ENCODE peak calls at places on chromosomes 5 and 9, in eight cellular contexts. A is H1; N is astrocyte; X is body of pancreas; O is CD8-positive, alpha-beta T cell; K is cardiac muscle cell; C is kidney; P is thoracic aorta. H is an unnamed sample. For H3K4me1, the result is how much of the 10 kb centered on the place peaks cover.

GRCh38 chr5:96626956-96627355 is 35.2 kb upstream of the CAST start:
- DNase-seq in A (no peak), N (peak), X (no peak), O (no peak), K (no peak), C (no peak), P (no peak), H (no peak)

GRCh38 chr9:98192503-98193335 is at the start of gene CORO2A:
- DNase-seq in A (peak), N (peak), X (peak), O (peak), K (peak), C (peak), P (no peak), H (peak)

GRCh38 chr5:96079962-96080361 is 118.3 kb upstream of the ELL2 start:
- DNase-seq in A (no peak), N (no peak), X (no peak), O (no peak), K (no peak), C (no peak), P (no peak), H (no peak)

GRCh38 chr9:21252727-21253547 is 13.1 kb upstream of the IFNA14 start:
- DNase-seq in A (no peak), N (peak), X (peak), O (no peak), K (peak), C (peak), P (no peak), H (peak)

GRCh38 chr5:127092690-127093089 is 19.4 kb upstream of the C5orf63 start:
- DNase-seq in A (no peak), N (peak), X (no peak), O (no peak), K (peak), C (no peak), P (no peak), H (no peak)

GRCh38 chr5:138032028-138032571 is 779 bp downstream of the FAM13B start:
- DNase-seq in A (peak), N (peak), X (peak), O (no peak), K (peak), C (peak), P (peak), H (peak)

GRCh38 chr9:113598451-113598850 is 134.9 kb downstream of the RGS3 start:
- DNase-seq in A (no peak), N (no peak), X (no peak), O (no peak), K (no peak), C (peak), P (no peak), H (no peak)

GRCh38 chr5:176822426-176823075 is 12.2 kb downstream of the UNC5A start:
- DNase-seq in A (no peak), N (peak), X (no peak), O (no peak), K (no peak), C (no peak), P (no peak), H (no peak)

GRCh38 chr9:14452539-14452938 is 138.6 kb upstream of the NFIB start:
- DNase-seq in A (no peak), N (no peak), X (no peak), O (no peak), K (no peak), C (no peak), P (no peak), H (no peak)

GRCh38 chr9:5352637-5353248 is 13.1 kb upstream of the RLN1 start:
- DNase-seq in A (no peak), N (no peak), X (no peak), O (no peak), K (no peak), C (no peak), P (no peak), H (peak)
- H3K4me1 ChIP-seq in A (under half), N (under half), X (under half), O (under half), K (under half), C (under half), P (under half), H (under half)

DNA sequence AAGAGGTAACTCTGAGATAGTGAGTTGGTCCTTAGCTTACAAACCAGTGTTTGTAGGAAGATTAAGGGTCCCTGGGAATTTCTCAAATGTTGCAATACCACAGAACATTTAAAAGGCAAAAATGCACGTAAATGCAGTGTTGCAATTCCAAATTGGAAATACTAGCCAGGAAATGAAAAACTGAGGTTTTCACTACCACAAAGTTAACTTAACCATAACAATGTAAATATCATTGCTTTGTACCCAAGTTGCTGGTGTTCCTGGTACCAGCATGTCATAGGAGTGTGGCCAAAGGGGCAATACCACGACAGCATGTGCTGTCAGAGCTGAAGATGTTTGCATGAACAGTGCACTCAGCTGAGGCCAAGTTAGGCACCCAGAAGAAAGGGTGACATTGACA is 382.9 kb downstream of the GLIS3 start:
- DNase-seq in A (no peak), N (peak), X (no peak), O (no peak), K (no peak), C (no peak), P (no peak), H (no peak)
- H3K4me1 ChIP-seq in A (under half), N (under half), X (under half), O (under half), K (under half), C (under half), P (under half), H (under half)

GRCh38 chr9:136341042-136341655 is 13.8 kb downstream of the GPSM1 start:
- DNase-seq in A (no peak), N (no peak), X (peak), O (no peak), K (no peak), C (no peak), P (no peak), H (no peak)
- H3K4me1 ChIP-seq in A (under half), N (under half), X (half or more), O (under half), K (under half), C (under half), P (under half), H (under half)

DNA sequence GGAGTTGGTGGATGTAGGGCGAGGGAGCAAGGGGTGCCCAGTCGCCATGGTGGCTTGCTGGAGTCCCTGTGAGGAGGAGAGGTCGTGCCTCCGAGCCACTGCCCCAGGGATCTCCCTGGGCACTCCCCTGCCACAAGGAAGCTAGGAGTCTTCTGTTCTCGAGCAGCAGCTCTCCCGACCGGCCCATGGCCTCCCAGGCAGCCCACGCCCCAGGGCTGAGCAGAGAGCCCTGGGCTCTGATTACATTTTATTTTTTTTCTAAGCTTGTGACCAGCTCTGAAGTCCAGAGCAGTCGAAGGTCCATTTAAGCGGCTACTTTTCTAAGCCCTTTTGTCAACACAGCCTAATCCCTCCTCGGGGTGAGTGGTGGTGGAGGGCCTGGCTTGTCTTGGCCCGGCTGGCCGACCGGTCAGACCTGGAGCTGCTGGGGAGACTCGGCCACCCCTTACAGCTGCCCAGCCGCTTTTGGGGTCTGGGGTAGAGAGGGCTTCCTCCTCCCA is 2.1 kb downstream of the RXRA start:
- DNase-seq in A (no peak), N (no peak), X (no peak), O (no peak), K (peak), C (peak), P (no peak), H (no peak)
- H3K4me1 ChIP-seq in A (under half), N (under half), X (half or more), O (under half), K (half or more), C (half or more), P (half or more), H (under half)

DNA sequence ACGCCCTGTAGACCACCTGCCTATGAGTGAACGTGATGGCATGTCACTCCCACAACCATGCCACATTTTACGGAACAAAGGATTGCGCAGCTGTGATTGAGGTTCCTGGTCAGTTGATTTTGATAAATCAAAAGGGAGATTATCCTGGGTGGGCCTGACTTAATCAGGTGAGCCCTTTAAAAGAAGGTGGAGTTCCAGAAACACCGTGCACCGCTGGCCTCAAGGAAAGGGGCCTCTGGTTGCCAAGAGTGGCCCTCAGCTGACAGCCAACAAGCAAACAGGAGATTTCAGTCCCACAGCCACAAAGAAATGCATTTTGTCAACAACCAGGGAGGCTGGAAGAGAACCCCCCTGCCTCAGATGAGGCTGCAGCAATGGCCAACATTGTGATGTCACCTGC is 19.0 kb downstream of the TRIM7 start:
- DNase-seq in A (no peak), N (no peak), X (no peak), O (no peak), K (no peak), C (no peak), P (no peak), H (no peak)
- H3K4me1 ChIP-seq in A (under half), N (under half), X (under half), O (under half), K (under half), C (under half), P (under half), H (under half)

GRCh38 chr9:34219421-34219820 is 40.6 kb downstream of the UBAP1 start:
- DNase-seq in A (no peak), N (no peak), X (no peak), O (no peak), K (no peak), C (no peak), P (no peak), H (no peak)

GRCh38 chr9:34224349-34224748 is 45.5 kb downstream of the UBAP1 start:
- DNase-seq in A (no peak), N (no peak), X (no peak), O (no peak), K (no peak), C (no peak), P (no peak), H (no peak)

GRCh38 chr9:34218452-34218851 is 39.6 kb downstream of the UBAP1 start:
- DNase-seq in A (no peak), N (no peak), X (no peak), O (no peak), K (no peak), C (no peak), P (no peak), H (no peak)

GRCh38 chr9:34216325-34216724 is 37.5 kb downstream of the UBAP1 start:
- DNase-seq in A (no peak), N (no peak), X (no peak), O (no peak), K (no peak), C (no peak), P (no peak), H (no peak)

DNA sequence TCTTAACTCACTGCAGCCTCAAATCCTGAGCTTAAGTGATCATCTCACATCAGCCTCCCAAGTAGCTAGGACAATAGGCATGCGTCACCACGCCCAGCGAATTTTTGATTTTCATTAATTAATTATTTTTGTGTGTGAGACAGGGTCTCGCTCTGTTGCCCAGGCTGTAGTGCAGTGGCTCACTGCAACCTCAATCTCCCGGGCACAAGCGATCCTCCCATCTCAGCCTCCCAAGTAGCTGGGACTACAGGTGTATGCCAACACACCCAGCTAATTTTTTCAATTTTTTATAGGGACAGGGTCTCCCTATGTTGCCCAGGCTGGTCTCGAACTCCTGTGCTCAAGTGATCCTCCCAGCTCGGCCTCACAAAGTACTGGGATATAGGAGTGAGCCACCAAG is 41.4 kb downstream of the UBAP1 start:
- DNase-seq in A (no peak), N (no peak), X (no peak), O (no peak), K (no peak), C (no peak), P (no peak), H (no peak)
- H3K4me1 ChIP-seq in A (under half), N (under half), X (under half), O (under half), K (under half), C (under half), P (under half), H (under half)

GRCh38 chr9:37033141-37033540 is 927 bp downstream of the PAX5 start:
- DNase-seq in A (no peak), N (no peak), X (no peak), O (no peak), K (no peak), C (no peak), P (no peak), H (no peak)

GRCh38 chr9:37034320-37034937 is 361 bp upstream of the PAX5 start:
- DNase-seq in A (no peak), N (no peak), X (no peak), O (no peak), K (peak), C (no peak), P (no peak), H (no peak)

GRCh38 chr9:37034938-37035471 is 937 bp upstream of the PAX5 start:
- DNase-seq in A (no peak), N (no peak), X (no peak), O (no peak), K (no peak), C (no peak), P (no peak), H (no peak)

GRCh38 chr9:37032713-37033112 is 1.4 kb downstream of the PAX5 start:
- DNase-seq in A (no peak), N (no peak), X (no peak), O (no peak), K (no peak), C (no peak), P (no peak), H (no peak)

GRCh38 chr9:37033753-37034319 is at the start of gene PAX5:
- DNase-seq in A (no peak), N (no peak), X (no peak), O (no peak), K (no peak), C (no peak), P (no peak), H (no peak)
- H3K4me1 ChIP-seq in A (under half), N (under half), X (half or more), O (half or more), K (under half), C (under half), P (under half), H (half or more)

GRCh38 chr5:136053336-136054121 is 24.7 kb downstream of the TGFBI start:
- DNase-seq in A (no peak), N (peak), X (no peak), O (no peak), K (no peak), C (no peak), P (peak), H (no peak)

GRCh38 chr5:136055612-136056302 is 27.0 kb downstream of the TGFBI start:
- DNase-seq in A (no peak), N (no peak), X (no peak), O (no peak), K (no peak), C (no peak), P (no peak), H (no peak)

GRCh38 chr5:136052692-136053335 is 24.0 kb downstream of the TGFBI start:
- DNase-seq in A (no peak), N (no peak), X (no peak), O (no peak), K (no peak), C (no peak), P (no peak), H (no peak)

GRCh38 chr5:136056336-136056735 is 27.5 kb downstream of the TGFBI start:
- DNase-seq in A (no peak), N (no peak), X (no peak), O (no peak), K (no peak), C (no peak), P (no peak), H (no peak)

DNA sequence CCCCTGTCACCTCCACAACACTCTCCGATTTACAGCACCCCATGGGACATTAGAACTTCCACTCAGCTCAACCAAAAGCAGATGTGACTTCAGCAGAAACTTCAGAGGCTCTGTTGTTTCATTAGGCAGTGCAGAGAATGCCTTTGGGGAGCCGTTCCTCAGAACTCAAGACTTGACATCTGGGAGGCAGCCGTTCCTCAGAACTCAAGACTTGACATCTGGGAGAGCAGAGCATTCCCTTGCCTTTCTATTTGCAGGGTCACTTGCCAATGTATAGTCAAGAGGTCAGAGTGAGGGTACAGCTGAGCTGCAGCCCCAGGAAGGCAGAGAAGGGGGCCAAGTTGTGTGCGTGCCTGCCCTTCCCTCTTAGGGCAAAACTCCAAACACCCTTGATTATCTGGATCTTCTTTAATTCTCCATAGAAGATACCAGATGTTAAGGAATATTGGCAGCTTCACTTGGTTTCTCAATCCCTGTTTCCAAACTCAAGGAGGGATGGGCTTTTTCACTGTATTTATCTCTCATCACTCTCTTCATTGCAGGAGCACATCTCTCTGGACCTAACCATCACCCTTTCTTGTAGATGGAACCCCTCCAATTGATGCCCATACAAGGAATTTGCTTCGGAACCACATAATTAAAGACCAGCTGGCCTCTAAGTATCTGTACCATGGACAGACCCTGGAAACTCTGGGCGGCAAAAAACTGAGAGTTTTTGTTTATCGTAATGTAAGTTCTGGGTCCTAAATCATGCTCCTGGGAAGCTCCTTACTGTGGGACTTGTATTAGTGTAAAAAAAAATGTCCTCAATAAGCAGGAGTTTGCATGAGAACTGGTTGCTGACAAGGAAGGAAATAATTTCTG is 25.6 kb downstream of the TGFBI start:
- DNase-seq in A (no peak), N (no peak), X (no peak), O (no peak), K (no peak), C (no peak), P (no peak), H (no peak)
- H3K4me1 ChIP-seq in A (under half), N (half or more), X (under half), O (under half), K (under half), C (under half), P (half or more), H (under half)

GRCh38 chr9:19033015-19033414 is at the start of gene SAXO1:
- DNase-seq in A (no peak), N (no peak), X (no peak), O (no peak), K (no peak), C (no peak), P (no peak), H (no peak)

GRCh38 chr9:19028835-19029451 is 4.1 kb downstream of the SAXO1 start:
- DNase-seq in A (no peak), N (peak), X (peak), O (no peak), K (peak), C (no peak), P (no peak), H (peak)

GRCh38 chr9:19027825-19028224 is 5.2 kb downstream of the SAXO1 start:
- DNase-seq in A (no peak), N (no peak), X (no peak), O (no peak), K (no peak), C (peak), P (no peak), H (no peak)

GRCh38 chr9:19032411-19032810 is 598 bp downstream of the SAXO1 start:
- DNase-seq in A (no peak), N (no peak), X (no peak), O (no peak), K (no peak), C (no peak), P (no peak), H (no peak)

DNA sequence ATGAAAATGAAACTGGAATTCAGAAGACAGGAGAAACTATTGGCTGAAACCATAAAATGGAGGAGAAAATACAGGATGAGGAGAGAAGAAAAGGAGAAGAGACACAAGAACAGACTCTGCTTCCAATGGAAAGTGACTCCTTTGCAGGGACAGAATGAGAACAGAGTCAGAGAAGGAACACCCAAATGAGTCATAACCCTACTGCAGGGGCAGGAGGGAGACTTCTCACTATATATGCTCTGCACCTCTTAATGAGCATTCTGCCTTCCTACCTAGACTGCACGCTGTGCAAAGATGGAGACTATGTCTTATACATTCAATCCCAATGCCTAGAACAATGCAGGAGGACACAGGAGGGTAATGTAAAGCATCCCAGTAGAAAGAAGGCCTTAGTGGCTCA is 2.1 kb downstream of the SAXO1 start:
- DNase-seq in A (no peak), N (no peak), X (no peak), O (no peak), K (no peak), C (no peak), P (no peak), H (no peak)
- H3K4me1 ChIP-seq in A (under half), N (under half), X (under half), O (under half), K (under half), C (under half), P (under half), H (under half)

H was measured in CD4-positive, CD25-positive, alpha-beta regulatory T cell.